ENCODE peak calls at places on chromosomes 2 and 18, in four cellular contexts. E, T, U and Y are unnamed samples.

GRCh38 chr2:27033253-27033852 is 588 bp downstream of the TMEM214 start:
- DNase-seq in E (peak), U (no peak), T (no peak), Y (no peak)

GRCh38 chr2:98911376-98912154 is 24.5 kb downstream of the CRACDL start:
- DNase-seq in T (no peak), E (no peak), U (no peak), Y (no peak)

GRCh38 chr2:144514731-144515424 is 5.0 kb downstream of the ZEB2 start:
- DNase-seq in T (peak), E (no peak), U (no peak), Y (no peak)

GRCh38 chr2:215652432-215652831 is 216.6 kb upstream of the FN1 start:
- DNase-seq in E (no peak), U (peak), T (peak), Y (no peak)

GRCh38 chr2:86308984-86309695 is 28.3 kb downstream of the REEP1 start:
- DNase-seq in E (no peak), U (no peak), T (no peak), Y (no peak)

GRCh38 chr2:211045025-211045424 is 488.6 kb downstream of the CPS1 start:
- DNase-seq in E (no peak), T (no peak), U (no peak), Y (no peak)

GRCh38 chr2:218000137-218000536 is 2.7 kb downstream of the TNS1 start:
- DNase-seq in E (no peak), U (no peak), T (peak), Y (no peak)

GRCh38 chr2:151614606-151615306 is 119.5 kb downstream of the NEB start:
- DNase-seq in E (no peak), T (no peak), U (no peak), Y (no peak)

GRCh38 chr18:67876866-67877265 is 360.3 kb upstream of the DSEL start:
- DNase-seq in E (no peak), U (no peak), T (no peak), Y (no peak)

GRCh38 chr18:23266717-23267446 is 131.6 kb downstream of the CABLES1 start:
- DNase-seq in U (no peak), E (no peak), T (no peak), Y (no peak)

GRCh38 chr2:196170202-196170680 is 1.1 kb downstream of the STK17B start:
- DNase-seq in T (peak), U (no peak), E (peak), Y (no peak)

GRCh38 chr2:31079665-31080064 is 58.6 kb downstream of the GALNT14 start:
- DNase-seq in E (peak), T (peak), U (no peak), Y (no peak)

GRCh38 chr2:178426388-178426787 is 24.6 kb downstream of the PRKRA start:
- DNase-seq in U (no peak), E (no peak), T (no peak), Y (no peak)

GRCh38 chr2:104855174-104856085 is 1.5 kb downstream of the POU3F3 start:
- DNase-seq in U (no peak), E (peak), T (no peak), Y (no peak)

GRCh38 chr2:152415811-152416210 is 80.8 kb downstream of the FMNL2 start:
- DNase-seq in U (no peak), E (no peak), T (no peak), Y (no peak)

GRCh38 chr2:203280428-203281064 is 41.7 kb downstream of the CYP20A1 start:
- DNase-seq in T (peak), U (no peak), E (no peak), Y (no peak)

GRCh38 chr2:230422149-230422548 is 6.1 kb downstream of the SP100 start:
- DNase-seq in T (peak), E (no peak), U (no peak), Y (no peak)

GRCh38 chr2:227576110-227576509 is 22.6 kb upstream of the SCYGR2 start:
- DNase-seq in U (no peak), T (no peak), E (no peak), Y (no peak)

GRCh38 chr2:100822587-100823248 is 2.8 kb downstream of the NPAS2 start:
- DNase-seq in E (no peak), T (peak), U (no peak), Y (no peak)

GRCh38 chr2:51490576-51491234 is 458.8 kb upstream of the NRXN1 start:
- DNase-seq in E (no peak), T (no peak), U (no peak), Y (no peak)

GRCh38 chr2:143885461-143885860 is 634.5 kb downstream of the ZEB2 start:
- DNase-seq in E (no peak), U (no peak), T (peak), Y (no peak)

GRCh38 chr18:3514312-3515216 is 64.6 kb downstream of the TGIF1 start:
- DNase-seq in U (no peak), T (peak), E (no peak), Y (no peak)

GRCh38 chr2:18971628-18972027 is 382.3 kb upstream of the NT5C1B start:
- DNase-seq in E (no peak), T (peak), U (no peak), Y (no peak)

GRCh38 chr2:126831234-126832005 is 67.3 kb upstream of the TEX51 start:
- DNase-seq in T (peak), E (no peak), U (no peak), Y (no peak)

GRCh38 chr18:13412901-13413300 is 194.3 kb downstream of the LDLRAD4 start:
- DNase-seq in E (no peak), U (no peak), T (no peak), Y (no peak)

GRCh38 chr18:31185551-31185950 is 22.9 kb upstream of the DSC1 start:
- DNase-seq in E (no peak), U (no peak), T (peak), Y (no peak)

GRCh38 chr18:70454705-70455322 is 166.0 kb downstream of the SOCS6 start:
- DNase-seq in T (peak), E (peak), U (peak), Y (no peak)

GRCh38 chr18:22099925-22100324 is 69.5 kb upstream of the GATA6 start:
- DNase-seq in E (no peak), U (no peak), T (no peak), Y (no peak)

GRCh38 chr18:9898792-9899549 is 13.2 kb downstream of the TXNDC2 start:
- DNase-seq in T (peak), U (no peak), E (no peak), Y (no peak)

GRCh38 chr18:58431215-58431614 is 197.7 kb downstream of the ALPK2 start:
- DNase-seq in T (no peak), E (no peak), U (no peak), Y (no peak)

GRCh38 chr2:64657416-64657815 is 3.7 kb upstream of the SERTAD2 start:
- DNase-seq in E (no peak), U (no peak), T (no peak), Y (no peak)

GRCh38 chr18:7608798-7609197 is 41.7 kb downstream of the PTPRM start:
- DNase-seq in T (peak), E (no peak), U (peak), Y (no peak)

GRCh38 chr2:84888401-84889276 is 7.8 kb upstream of the TRABD2A start:
- DNase-seq in T (peak), E (no peak), U (no peak), Y (no peak)

GRCh38 chr2:101112772-101113157 is 38.4 kb downstream of the TBC1D8 start:
- DNase-seq in U (no peak), T (no peak), E (no peak), Y (no peak)

GRCh38 chr2:207117668-207118067 is 48.1 kb downstream of the KLF7 start:
- DNase-seq in T (no peak), E (no peak), U (no peak), Y (no peak)